ENCODE peak calls at places on chromosomes 3 and 15, in five cellular contexts. One of them, this sample, is unnamed.

GRCh38 chr15:33242165-33242564 is 47.7 kb upstream of the FMN1 start:
- DNase-seq in gastrocnemius medialis: no peak
- DNase-seq in heart left ventricle: no peak
- DNase-seq in mesothelial cell of epicardium: no peak
- DNase-seq in GM12865: no peak
- DNase-seq in this sample: no peak

GRCh38 chr15:65249641-65250040 is 37.0 kb downstream of the PARP16 start:
- DNase-seq in gastrocnemius medialis: no peak
- DNase-seq in mesothelial cell of epicardium: no peak
- DNase-seq in heart left ventricle: no peak
- DNase-seq in GM12865: peak
- DNase-seq in this sample: no peak

GRCh38 chr3:28326458-28326926 is 22.0 kb upstream of the ZCWPW2 start:
- DNase-seq in gastrocnemius medialis: no peak
- DNase-seq in mesothelial cell of epicardium: no peak
- DNase-seq in heart left ventricle: no peak
- DNase-seq in GM12865: peak
- DNase-seq in this sample: no peak

GRCh38 chr15:36601497-36601932 is 22.1 kb downstream of the CDIN1 start:
- DNase-seq in GM12865: peak
- DNase-seq in heart left ventricle: peak
- DNase-seq in mesothelial cell of epicardium: no peak
- DNase-seq in gastrocnemius medialis: peak
- DNase-seq in this sample: no peak

GRCh38 chr15:84953136-84953535 is 28.5 kb upstream of the PDE8A start:
- DNase-seq in heart left ventricle: peak
- DNase-seq in mesothelial cell of epicardium: no peak
- DNase-seq in gastrocnemius medialis: no peak
- DNase-seq in GM12865: no peak
- DNase-seq in this sample: no peak

GRCh38 chr3:17233398-17233800 is 348.6 kb downstream of the PLCL2 start:
- DNase-seq in mesothelial cell of epicardium: no peak
- DNase-seq in GM12865: peak
- DNase-seq in heart left ventricle: no peak
- DNase-seq in gastrocnemius medialis: no peak
- DNase-seq in this sample: peak

GRCh38 chr15:42131826-42132806 is 24.3 kb downstream of the PLA2G4F start:
- DNase-seq in GM12865: no peak
- DNase-seq in heart left ventricle: no peak
- DNase-seq in mesothelial cell of epicardium: no peak
- DNase-seq in gastrocnemius medialis: no peak
- DNase-seq in this sample: no peak

GRCh38 chr3:52790337-52790736 is 4.3 kb upstream of the ITIH3 start:
- DNase-seq in mesothelial cell of epicardium: no peak
- DNase-seq in gastrocnemius medialis: no peak
- DNase-seq in heart left ventricle: peak
- DNase-seq in GM12865: no peak
- DNase-seq in this sample: no peak

GRCh38 chr15:56767315-56767714 is 34.0 kb upstream of the ZNF280D start:
- DNase-seq in heart left ventricle: no peak
- DNase-seq in GM12865: no peak
- DNase-seq in gastrocnemius medialis: no peak
- DNase-seq in mesothelial cell of epicardium: no peak
- DNase-seq in this sample: no peak

GRCh38 chr15:34437687-34438086 is at the start of gene GOLGA8A:
- DNase-seq in mesothelial cell of epicardium: no peak
- DNase-seq in GM12865: peak
- DNase-seq in heart left ventricle: peak
- DNase-seq in gastrocnemius medialis: peak
- DNase-seq in this sample: peak

DNA sequence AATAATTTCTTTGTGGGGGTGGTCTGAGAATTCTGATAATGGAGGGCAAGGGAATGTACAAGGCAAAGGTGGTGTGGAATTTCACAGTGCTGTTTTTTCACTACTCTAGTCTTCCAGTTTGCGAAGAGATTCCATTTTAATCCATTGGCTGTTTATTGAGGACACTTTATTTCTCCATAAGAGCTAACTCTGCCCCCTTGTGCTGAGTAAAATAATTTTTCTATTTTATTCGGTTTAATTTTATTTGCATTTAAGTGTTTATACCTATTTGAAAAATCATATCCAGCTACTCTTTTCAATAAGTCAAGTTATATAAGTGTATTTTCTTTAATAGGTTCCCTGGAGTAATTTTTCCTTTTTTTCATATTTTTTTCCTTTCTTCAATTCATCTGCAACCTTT is 840.1 kb downstream of the TUSC7 start:
- DNase-seq in heart left ventricle: no peak
- DNase-seq in GM12865: no peak
- DNase-seq in mesothelial cell of epicardium: no peak
- DNase-seq in gastrocnemius medialis: no peak
- DNase-seq in this sample: no peak
- TF ChIP-seq CTCF in heart left ventricle: no peak
- TF ChIP-seq CTCF in GM12865: no peak
- TF ChIP-seq CTCF in mesothelial cell of epicardium: peak
- TF ChIP-seq CTCF in gastrocnemius medialis: no peak
- TF ChIP-seq CTCF in this sample: peak

GRCh38 chr15:68025860-68026424 is 28.2 kb upstream of the PIAS1 start:
- DNase-seq in gastrocnemius medialis: no peak
- DNase-seq in mesothelial cell of epicardium: no peak
- DNase-seq in heart left ventricle: no peak
- DNase-seq in GM12865: no peak
- DNase-seq in this sample: no peak
- TF ChIP-seq CTCF in gastrocnemius medialis: no peak
- TF ChIP-seq CTCF in mesothelial cell of epicardium: no peak
- TF ChIP-seq CTCF in heart left ventricle: no peak
- TF ChIP-seq CTCF in GM12865: no peak
- TF ChIP-seq CTCF in this sample: no peak

DNA sequence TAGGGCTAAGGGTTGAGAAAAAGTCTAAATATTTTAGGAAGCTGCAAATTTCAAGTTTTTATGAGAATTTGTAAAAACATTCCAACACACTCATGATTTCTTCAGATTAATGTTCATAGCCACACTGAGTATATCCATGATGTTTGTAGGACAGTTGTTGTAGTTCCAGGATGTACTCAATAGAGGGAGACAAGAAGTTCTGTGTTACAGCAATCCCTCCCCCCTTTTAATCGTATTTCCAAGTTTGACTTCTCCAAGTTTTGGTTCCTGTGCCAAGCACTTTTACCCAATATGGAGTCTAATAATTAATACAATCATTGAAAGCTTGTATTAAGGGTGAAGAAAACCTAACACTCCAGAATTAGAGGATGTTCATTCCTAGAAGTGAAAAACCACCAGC is 143.4 kb downstream of the FEZF2 start:
- DNase-seq in heart left ventricle: no peak
- DNase-seq in GM12865: no peak
- DNase-seq in mesothelial cell of epicardium: no peak
- DNase-seq in gastrocnemius medialis: no peak
- DNase-seq in this sample: no peak
- TF ChIP-seq CTCF in heart left ventricle: peak
- TF ChIP-seq CTCF in GM12865: peak
- TF ChIP-seq CTCF in mesothelial cell of epicardium: no peak
- TF ChIP-seq CTCF in gastrocnemius medialis: no peak
- TF ChIP-seq CTCF in this sample: peak

GRCh38 chr3:179410999-179411398 is 40.3 kb downstream of the GNB4 start:
- DNase-seq in heart left ventricle: no peak
- DNase-seq in GM12865: no peak
- DNase-seq in gastrocnemius medialis: no peak
- DNase-seq in mesothelial cell of epicardium: no peak
- DNase-seq in this sample: no peak

GRCh38 chr3:179414804-179415203 is 36.5 kb downstream of the GNB4 start:
- DNase-seq in mesothelial cell of epicardium: no peak
- DNase-seq in GM12865: no peak
- DNase-seq in gastrocnemius medialis: no peak
- DNase-seq in heart left ventricle: no peak
- DNase-seq in this sample: no peak

GRCh38 chr3:179415377-179415776 is 35.9 kb downstream of the GNB4 start:
- DNase-seq in mesothelial cell of epicardium: no peak
- DNase-seq in GM12865: no peak
- DNase-seq in heart left ventricle: no peak
- DNase-seq in gastrocnemius medialis: no peak
- DNase-seq in this sample: no peak

GRCh38 chr3:179410317-179410716 is 41.0 kb downstream of the GNB4 start:
- DNase-seq in mesothelial cell of epicardium: no peak
- DNase-seq in heart left ventricle: no peak
- DNase-seq in gastrocnemius medialis: no peak
- DNase-seq in GM12865: no peak
- DNase-seq in this sample: no peak
- TF ChIP-seq CTCF in mesothelial cell of epicardium: no peak
- TF ChIP-seq CTCF in heart left ventricle: no peak
- TF ChIP-seq CTCF in gastrocnemius medialis: no peak
- TF ChIP-seq CTCF in GM12865: peak
- TF ChIP-seq CTCF in this sample: no peak

GRCh38 chr3:49028673-49029562 is at the start of gene IMPDH2:
- DNase-seq in mesothelial cell of epicardium: peak
- DNase-seq in gastrocnemius medialis: peak
- DNase-seq in heart left ventricle: peak
- DNase-seq in GM12865: peak
- DNase-seq in this sample: peak
- TF ChIP-seq CTCF in mesothelial cell of epicardium: no peak
- TF ChIP-seq CTCF in gastrocnemius medialis: no peak
- TF ChIP-seq CTCF in heart left ventricle: no peak
- TF ChIP-seq CTCF in GM12865: no peak
- TF ChIP-seq CTCF in this sample: no peak

DNA sequence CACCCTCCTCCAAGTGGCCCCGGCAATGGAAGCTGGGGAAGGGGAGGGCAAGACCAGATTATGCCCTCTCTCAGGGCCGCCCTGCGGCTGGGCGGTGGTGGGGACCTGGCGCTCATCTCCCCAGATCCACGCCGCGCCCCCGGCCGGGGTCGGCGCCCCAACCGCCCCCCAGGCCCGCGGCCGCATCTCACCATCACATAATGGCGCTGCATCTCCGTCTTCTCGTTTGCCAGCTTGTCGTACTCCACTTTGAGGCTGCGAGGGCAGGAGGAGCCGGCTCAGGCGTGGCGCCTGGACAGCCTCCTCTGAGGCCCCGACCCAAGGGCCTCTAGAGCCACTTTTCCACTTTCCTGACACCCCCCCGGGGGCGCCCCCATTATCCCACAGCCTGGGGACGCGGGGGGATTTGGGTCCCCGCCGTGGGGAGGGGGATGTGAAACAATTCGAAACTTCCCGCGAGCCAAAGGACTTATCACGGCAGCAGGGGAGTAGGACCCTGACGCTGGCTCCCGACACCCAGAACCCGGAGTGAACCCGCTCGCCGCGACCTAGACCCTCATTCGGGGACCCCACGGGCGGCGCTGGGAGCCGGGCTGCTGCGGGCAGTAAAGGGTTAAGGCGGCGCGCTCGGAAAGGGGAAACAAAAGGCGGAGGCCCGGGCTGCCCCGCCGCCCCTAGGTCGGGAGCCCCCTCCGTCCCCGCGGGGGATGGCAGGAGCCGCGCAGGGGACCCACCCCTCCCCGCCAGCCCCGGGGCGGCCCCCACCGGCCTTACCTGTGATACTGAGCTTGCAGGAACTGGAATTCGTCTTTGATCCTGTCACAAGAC is 2.1 kb downstream of the TLE3 start:
- DNase-seq in heart left ventricle: peak
- DNase-seq in mesothelial cell of epicardium: no peak
- DNase-seq in GM12865: peak
- DNase-seq in gastrocnemius medialis: no peak
- DNase-seq in this sample: no peak
- TF ChIP-seq CTCF in heart left ventricle: no peak
- TF ChIP-seq CTCF in mesothelial cell of epicardium: no peak
- TF ChIP-seq CTCF in GM12865: no peak
- TF ChIP-seq CTCF in gastrocnemius medialis: no peak
- TF ChIP-seq CTCF in this sample: peak

DNA sequence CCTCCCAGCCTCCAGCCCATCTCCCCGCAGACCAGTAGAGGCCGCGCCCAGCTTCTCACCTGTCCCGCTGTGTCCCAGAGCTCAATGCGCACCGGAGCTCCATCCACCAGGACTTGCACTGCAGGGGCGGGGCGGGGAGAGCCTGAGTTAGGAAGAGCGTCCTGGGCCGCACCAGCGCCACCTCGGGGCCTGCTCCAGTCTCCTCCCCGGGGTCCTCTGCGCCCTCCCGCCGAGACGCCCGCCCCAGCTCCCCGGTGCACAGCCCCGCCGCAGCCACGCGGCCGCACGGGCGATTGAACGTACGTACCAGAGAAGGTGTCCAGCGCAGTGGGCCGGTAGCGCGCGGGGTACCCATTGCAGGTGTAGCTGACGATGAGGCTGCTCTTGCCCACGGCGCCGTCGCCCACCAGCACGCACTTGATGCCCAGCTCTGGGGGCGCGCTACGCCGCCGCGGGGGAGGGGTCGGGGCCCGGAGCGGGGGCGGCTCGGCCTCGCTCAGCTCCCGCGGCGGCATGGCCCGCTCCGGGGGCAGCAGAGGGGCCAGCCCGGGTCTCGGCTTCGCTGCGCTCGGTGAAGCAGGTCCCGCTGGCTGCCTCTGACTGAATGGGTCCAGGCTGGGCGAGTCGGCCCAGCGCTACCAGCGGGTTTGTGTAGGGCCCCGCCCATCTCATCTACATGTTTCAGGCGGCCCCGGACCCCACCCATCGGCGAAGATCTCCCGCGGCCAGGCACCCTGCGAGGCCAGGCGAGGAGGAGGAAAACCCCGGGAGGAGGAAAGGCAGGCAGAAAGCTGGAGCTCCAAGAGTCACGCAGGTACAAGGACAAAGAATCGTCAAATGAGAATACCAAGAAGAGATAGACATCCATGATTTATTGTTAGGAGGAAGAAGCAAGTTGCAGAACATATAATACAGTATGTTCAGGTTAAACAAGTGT is at the start of gene RHOV:
- DNase-seq in gastrocnemius medialis: no peak
- DNase-seq in heart left ventricle: peak
- DNase-seq in mesothelial cell of epicardium: peak
- DNase-seq in GM12865: peak
- DNase-seq in this sample: peak
- TF ChIP-seq CTCF in gastrocnemius medialis: no peak
- TF ChIP-seq CTCF in heart left ventricle: peak
- TF ChIP-seq CTCF in mesothelial cell of epicardium: peak
- TF ChIP-seq CTCF in GM12865: peak
- TF ChIP-seq CTCF in this sample: peak

GRCh38 chr3:57852896-57853295 is 96.8 kb downstream of the SLMAP start:
- DNase-seq in GM12865: no peak
- DNase-seq in mesothelial cell of epicardium: no peak
- DNase-seq in gastrocnemius medialis: no peak
- DNase-seq in heart left ventricle: no peak
- DNase-seq in this sample: no peak
- TF ChIP-seq CTCF in GM12865: no peak
- TF ChIP-seq CTCF in mesothelial cell of epicardium: peak
- TF ChIP-seq CTCF in gastrocnemius medialis: no peak
- TF ChIP-seq CTCF in heart left ventricle: no peak
- TF ChIP-seq CTCF in this sample: peak

This sample was measured in neural crest cell.